ENCODE peak calls at places on chromosomes 3 and 15, in nine cellular contexts. Y, U, L, P, M, K, E, Z and N are unnamed samples.

GRCh38 chr3:36227982-36228381 is 152.3 kb upstream of the STAC start:
- DNase-seq in E (no peak), Y (no peak), L (no peak), M (no peak), Z (no peak), P (no peak), U (no peak), K (no peak), N (no peak)

GRCh38 chr15:35665855-35666536 is 120.0 kb upstream of the DPH6 start:
- DNase-seq in P (no peak), E (peak), U (no peak), L (no peak), Y (no peak), M (no peak), Z (no peak), K (no peak), N (no peak)

GRCh38 chr3:151923901-151924300 is 50.5 kb downstream of the SUCNR1 start:
- DNase-seq in K (peak), L (no peak), E (no peak), Z (no peak), M (no peak), Y (no peak), U (no peak), P (no peak), N (no peak)

GRCh38 chr3:4748701-4749378 is 230.4 kb upstream of the BHLHE40 start:
- DNase-seq in K (no peak), L (no peak), E (no peak), M (no peak), Y (no peak), P (no peak), Z (no peak), U (no peak), N (no peak)

GRCh38 chr3:168095611-168096209 is at the start of gene GOLIM4:
- DNase-seq in E (peak), M (peak), U (peak), K (peak), P (peak), Z (peak), Y (peak), L (peak), N (peak)

GRCh38 chr15:48177383-48177874 is 666 bp downstream of the MYEF2 start:
- DNase-seq in L (no peak), Z (peak), K (peak), M (peak), E (peak), P (peak), U (peak), Y (peak), N (peak)

GRCh38 chr15:65409284-65409631 is 13.5 kb downstream of the IGDCC4 start:
- DNase-seq in Z (no peak), E (no peak), P (no peak), L (no peak), U (peak), M (peak), K (peak), Y (no peak), N (no peak)

GRCh38 chr15:38414351-38414750 is 39.6 kb upstream of the FAM98B start:
- DNase-seq in U (peak), L (peak), Z (no peak), M (no peak), E (peak), Y (peak), P (peak), K (peak), N (peak)

GRCh38 chr15:56243774-56244236 is at the start of gene RFX7:
- DNase-seq in K (no peak), U (peak), P (peak), Y (peak), L (peak), E (peak), Z (peak), M (peak), N (peak)

GRCh38 chr3:114632757-114633424 is 339.1 kb downstream of the TIGIT start:
- DNase-seq in L (no peak), P (no peak), E (no peak), M (no peak), U (no peak), Z (no peak), K (no peak), Y (no peak), N (no peak)

GRCh38 chr3:31102196-31102879 is 207.9 kb upstream of the GADL1 start:
- DNase-seq in P (no peak), K (no peak), U (no peak), L (no peak), M (no peak), E (no peak), Y (no peak), Z (no peak), N (no peak)

GRCh38 chr15:93037341-93038063 is 51.5 kb downstream of the RGMA start:
- DNase-seq in Y (peak), Z (no peak), U (peak), P (peak), K (no peak), M (no peak), L (no peak), E (peak), N (no peak)

GRCh38 chr15:89758283-89758682 is 7.2 kb upstream of the MESP1 start:
- DNase-seq in M (no peak), E (no peak), L (no peak), U (no peak), Y (no peak), Z (no peak), K (no peak), P (no peak), N (no peak)

GRCh38 chr3:58306662-58307286 is 454 bp downstream of the HTD2 start:
- DNase-seq in M (peak), Y (no peak), P (no peak), K (no peak), Z (no peak), E (peak), U (peak), L (peak), N (no peak)

GRCh38 chr15:72472907-72473669 is 1.0 kb upstream of the ARIH1 start:
- DNase-seq in P (no peak), L (no peak), Z (no peak), E (no peak), Y (no peak), M (no peak), K (peak), U (peak), N (peak)

GRCh38 chr15:72866866-72867616 is 83.5 kb upstream of the ADPGK start:
- DNase-seq in E (no peak), Y (no peak), K (no peak), L (no peak), U (no peak), Z (no peak), P (no peak), M (peak), N (peak)

GRCh38 chr3:154304116-154304786 is 20.0 kb downstream of the DHX36 start:
- DNase-seq in U (peak), L (no peak), Z (no peak), M (no peak), Y (no peak), K (no peak), E (no peak), P (no peak), N (no peak)

GRCh38 chr15:95864467-95864886 is 466.0 kb upstream of the NR2F2 start:
- DNase-seq in Z (peak), Y (no peak), L (no peak), E (no peak), M (no peak), U (no peak), P (peak), K (no peak), N (no peak)

GRCh38 chr15:51341366-51342248 is at the start of gene GLDN:
- DNase-seq in K (no peak), P (no peak), M (no peak), Z (no peak), E (peak), Y (no peak), L (peak), U (peak), N (peak)

GRCh38 chr3:46719735-46720271 is 2.1 kb upstream of the PRSS50 start:
- DNase-seq in U (no peak), K (no peak), E (no peak), L (no peak), M (no peak), Y (no peak), P (no peak), Z (no peak), N (no peak)

GRCh38 chr3:122298239-122298638 is 26.8 kb upstream of the CSTA start:
- DNase-seq in U (no peak), P (peak), Z (no peak), L (no peak), Y (no peak), M (peak), K (no peak), E (no peak), N (no peak)